ENCODE peak calls at places on chromosomes 16 and 17, in six cellular contexts. O is NT2/D1, I is fibroblast of lung, R is psoas muscle, E is heart right ventricle, W is cardiac muscle cell. U is an unnamed sample. For H3K4me1 and H3K27me3, the result is how much of the 10 kb centered on the place peaks cover.

GRCh38 chr17:39208893-39209292 is 8.8 kb downstream of the RPL19 start:
- DNase-seq in O (no peak), I (no peak), R (no peak), E (no peak), W (no peak), U (no peak)

GRCh38 chr17:41442772-41443171 is 2.0 kb upstream of the KRT38 start:
- DNase-seq in O (peak), I (peak), R (no peak), E (no peak), W (no peak), U (no peak)

GRCh38 chr16:22198547-22199293 is 7.4 kb upstream of the EEF2K start:
- DNase-seq in O (no peak), I (peak), R (no peak), E (no peak), W (no peak), U (no peak)

GRCh38 chr17:80758793-80759673 is 214.4 kb downstream of the RPTOR start:
- DNase-seq in O (no peak), I (no peak), R (no peak), E (no peak), W (no peak), U (no peak)

GRCh38 chr17:6393368-6393952 is 41.5 kb downstream of the AIPL1 start:
- DNase-seq in O (no peak), I (no peak), R (no peak), E (no peak), W (no peak), U (no peak)

GRCh38 chr17:81150379-81151038 is 14.8 kb upstream of the PVALEF start:
- DNase-seq in O (no peak), I (no peak), R (no peak), E (no peak), W (no peak), U (no peak)

GRCh38 chr16:82082543-82083244 is 47.6 kb downstream of the HSD17B2 start:
- DNase-seq in O (no peak), I (peak), R (no peak), E (no peak), W (no peak), U (no peak)

GRCh38 chr17:46964315-46965265 is 14.5 kb downstream of the RPRML start:
- DNase-seq in O (no peak), I (peak), R (no peak), E (no peak), W (peak), U (no peak)

GRCh38 chr17:58415371-58416055 is 1.8 kb downstream of the RNF43 start:
- DNase-seq in O (no peak), I (no peak), R (no peak), E (no peak), W (peak), U (no peak)

GRCh38 chr16:88732172-88732960 is 26.1 kb downstream of the CTU2 start:
- DNase-seq in O (no peak), I (no peak), R (no peak), E (no peak), W (no peak), U (no peak)

GRCh38 chr16:28292731-28293588 is 635 bp downstream of the SBK1 start:
- DNase-seq in O (no peak), I (no peak), R (no peak), E (no peak), W (peak), U (no peak)

GRCh38 chr17:4375039-4375748 is 8.7 kb upstream of the UBE2G1 start:
- DNase-seq in O (no peak), I (no peak), R (no peak), E (no peak), W (no peak), U (no peak)

GRCh38 chr17:42438600-42439567 is 15.8 kb upstream of the CAVIN1 start:
- DNase-seq in O (no peak), I (no peak), R (no peak), E (no peak), W (no peak), U (no peak)

GRCh38 chr16:72202014-72202413 is 30.1 kb upstream of the PMFBP1 start:
- DNase-seq in O (no peak), I (peak), R (no peak), E (no peak), W (no peak), U (no peak)

GRCh38 chr16:56477096-56477878 is 25.9 kb downstream of the OGFOD1 start:
- DNase-seq in O (no peak), I (peak), R (no peak), E (no peak), W (no peak), U (peak)

GRCh38 chr16:69311533-69312388 is 611 bp downstream of the VPS4A start:
- DNase-seq in O (no peak), I (peak), R (peak), E (no peak), W (peak), U (no peak)

GRCh38 chr16:81527477-81528178 is 83.0 kb downstream of the CMIP start:
- DNase-seq in O (no peak), I (no peak), R (no peak), E (no peak), W (no peak), U (peak)

DNA sequence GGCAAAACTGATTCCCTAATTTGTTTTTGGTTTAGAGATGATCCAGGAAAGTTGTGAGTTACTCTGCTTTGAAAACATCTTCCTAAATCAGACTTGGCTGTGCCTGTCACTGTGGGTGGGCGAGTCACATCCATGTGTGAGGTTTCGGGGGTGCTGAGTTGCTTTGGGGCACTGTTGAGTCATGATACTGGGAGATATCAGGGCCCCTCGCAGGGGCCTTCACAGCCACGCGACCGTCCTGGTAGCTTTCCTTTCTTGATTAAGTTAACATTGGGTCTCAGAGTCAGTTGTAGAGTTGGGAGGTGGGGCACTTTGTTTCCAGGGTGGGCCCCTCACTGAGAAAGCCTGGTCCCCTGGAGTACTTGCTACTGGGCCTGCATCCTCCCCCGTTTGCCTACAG is 58.3 kb upstream of the LGALS9 start:
- DNase-seq in O (no peak), I (peak), R (no peak), E (no peak), W (no peak), U (peak)
- H3K4me1 ChIP-seq in O (under half), I (under half), R (half or more), E (under half), W (half or more), U (half or more)

GRCh38 chr16:64532117-64532516 is 589.7 kb downstream of the CDH11 start:
- DNase-seq in O (no peak), I (no peak), R (no peak), E (no peak), W (no peak), U (no peak)

GRCh38 chr16:64539811-64540210 is 582.1 kb downstream of the CDH11 start:
- DNase-seq in O (no peak), I (no peak), R (no peak), E (no peak), W (no peak), U (no peak)

DNA sequence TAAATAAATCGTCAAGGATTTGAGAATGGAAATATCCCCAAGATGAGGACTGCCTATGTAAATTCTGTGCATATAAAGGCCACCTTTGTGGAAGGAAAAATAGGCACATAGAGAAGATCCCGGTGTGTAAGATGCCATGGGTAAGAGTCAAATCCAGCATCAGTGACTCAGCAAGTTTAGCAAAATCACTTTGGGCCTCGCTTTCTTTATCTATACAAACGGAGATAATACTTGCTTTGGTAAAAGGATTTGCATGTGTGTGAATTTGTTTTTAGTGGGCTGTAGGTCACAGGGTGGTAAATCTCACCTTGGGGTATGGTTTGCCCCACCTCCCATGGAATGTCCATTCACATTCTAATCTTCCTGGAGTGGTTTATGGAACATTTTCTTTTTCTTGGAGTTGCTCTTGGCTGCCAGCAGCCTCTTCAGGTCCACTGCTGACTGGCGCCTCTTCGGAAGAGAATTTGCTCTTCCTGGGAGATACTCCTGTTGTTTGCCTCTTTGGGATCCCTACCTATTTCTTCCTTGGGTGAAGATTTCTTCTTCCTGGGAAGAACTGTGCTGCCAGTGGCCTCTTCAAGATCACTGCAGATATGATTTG is 587.6 kb downstream of the CDH11 start:
- DNase-seq in O (peak), I (peak), R (no peak), E (no peak), W (no peak), U (no peak)
- H3K27me3 ChIP-seq in O (under half), I (under half), R (under half), E (under half), W (under half), U (under half)

DNA sequence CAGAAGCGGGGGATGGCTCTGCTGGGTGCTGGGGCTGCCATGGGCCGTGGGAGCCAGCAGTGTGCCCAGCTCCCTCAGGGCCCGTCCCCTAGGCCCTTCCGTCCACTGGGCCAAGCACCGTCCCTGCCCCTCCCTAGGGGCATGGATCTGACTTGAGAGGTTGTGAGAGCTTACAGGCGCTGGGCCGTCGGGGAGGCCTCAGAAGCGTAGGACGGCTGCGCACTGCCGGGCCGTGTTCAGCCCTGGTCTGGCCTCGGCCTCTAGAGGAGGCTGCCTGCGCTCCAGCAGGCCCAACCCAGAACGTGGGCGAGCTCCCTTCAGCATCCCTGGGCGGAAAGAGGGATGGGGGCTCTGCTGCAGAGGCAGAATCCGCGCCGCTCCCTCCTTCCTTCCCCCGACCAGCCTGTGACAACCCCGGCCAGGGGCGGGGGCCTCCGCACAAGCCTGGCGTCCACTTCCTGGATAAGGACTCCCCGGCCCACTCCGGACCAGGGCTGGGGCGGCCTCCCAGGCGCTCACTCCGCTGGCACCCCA is 685 bp upstream of the MPG start:
- DNase-seq in O (no peak), I (peak), R (peak), E (peak), W (peak), U (peak)
- H3K4me1 ChIP-seq in O (half or more), I (under half), R (under half), E (half or more), W (under half), U (half or more)

DNA sequence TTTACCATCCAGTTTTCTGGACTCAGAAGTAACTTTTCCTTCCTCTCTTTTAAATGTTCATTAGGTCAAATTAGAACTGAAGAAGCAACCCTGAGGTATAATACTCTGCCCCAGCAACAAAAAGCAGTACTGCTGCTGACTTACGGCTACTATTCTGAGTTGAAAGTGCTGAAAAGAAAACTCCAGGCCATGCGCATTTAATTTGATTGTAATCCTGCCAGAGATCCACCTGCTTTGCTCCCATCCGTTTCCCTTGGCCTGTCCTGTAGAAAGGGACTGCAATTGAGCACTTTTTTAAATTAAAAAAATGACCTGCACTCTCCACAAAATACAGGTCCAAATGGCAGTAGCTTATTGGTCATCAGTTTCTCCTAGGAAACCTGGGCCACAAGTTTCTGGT is 61.6 kb downstream of the PITPNC1 start:
- DNase-seq in O (no peak), I (no peak), R (no peak), E (no peak), W (no peak), U (no peak)
- H3K27me3 ChIP-seq in O (under half), I (under half), R (under half), E (under half), W (under half), U (under half)

GRCh38 chr17:43665038-43665386 is 3.3 kb upstream of the MEOX1 start:
- DNase-seq in O (no peak), I (peak), R (peak), E (peak), W (no peak), U (no peak)
- H3K4me1 ChIP-seq in O (under half), I (under half), R (under half), E (under half), W (under half), U (under half)

DNA sequence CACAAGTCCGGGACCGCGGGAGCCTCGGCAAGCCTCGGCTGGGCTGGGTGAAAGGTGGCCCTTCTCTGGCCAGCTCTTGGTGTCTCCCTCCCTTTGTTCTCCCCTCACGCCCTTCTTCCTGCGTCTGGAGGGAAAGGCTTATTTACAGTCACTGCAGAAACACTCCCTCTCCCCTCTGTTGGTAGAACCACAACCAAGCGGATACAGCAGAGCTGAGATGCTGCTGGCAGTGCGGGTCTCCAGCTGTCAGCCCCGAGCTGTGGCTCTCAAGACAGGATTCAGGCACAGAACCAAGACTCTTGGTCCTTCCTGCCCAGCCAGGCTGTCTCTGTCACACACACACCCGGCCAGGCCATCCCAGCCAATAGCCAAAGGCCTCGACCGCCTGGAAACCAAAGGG is 133.3 kb downstream of the ENGASE start:
- DNase-seq in O (no peak), I (no peak), R (no peak), E (no peak), W (no peak), U (no peak)
- H3K27me3 ChIP-seq in O (under half), I (under half), R (under half), E (under half), W (under half), U (half or more)

GRCh38 chr17:1714980-1715802 is 5.0 kb upstream of the TLCD2 start:
- DNase-seq in O (no peak), I (peak), R (peak), E (peak), W (peak), U (peak)
- H3K4me1 ChIP-seq in O (under half), I (under half), R (half or more), E (under half), W (under half), U (under half)

GRCh38 chr16:27224741-27225300 is 21.5 kb downstream of the KDM8 start:
- DNase-seq in O (no peak), I (no peak), R (no peak), E (no peak), W (no peak), U (no peak)
- H3K27me3 ChIP-seq in O (under half), I (under half), R (under half), E (under half), W (under half), U (under half)

GRCh38 chr17:64403881-64404460 is 13.3 kb upstream of the PECAM1 start:
- DNase-seq in O (no peak), I (no peak), R (no peak), E (no peak), W (no peak), U (no peak)
- H3K4me1 ChIP-seq in O (under half), I (under half), R (under half), E (under half), W (under half), U (under half)

DNA sequence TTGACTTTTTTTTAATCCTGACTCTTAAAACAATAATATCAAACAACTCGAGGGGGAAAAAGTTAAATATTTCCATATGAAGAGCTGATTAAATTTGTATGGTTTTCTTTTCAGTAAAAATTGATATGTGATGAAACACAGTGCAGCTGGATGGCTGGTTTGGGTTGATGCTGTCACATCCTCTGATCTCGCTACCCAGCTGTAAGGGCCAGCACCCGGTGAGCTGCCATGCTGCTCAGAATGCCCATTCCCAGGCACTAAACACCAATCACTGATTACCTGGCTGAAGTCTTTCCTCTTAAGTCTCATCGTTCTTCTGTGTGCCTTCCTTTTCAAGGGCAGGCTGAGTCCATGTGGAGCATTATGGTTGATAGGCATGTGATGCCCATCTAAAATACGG is 234.3 kb downstream of the IRX3 start:
- DNase-seq in O (no peak), I (no peak), R (no peak), E (no peak), W (no peak), U (no peak)
- H3K27me3 ChIP-seq in O (under half), I (under half), R (under half), E (under half), W (under half), U (under half)